ENCODE peak calls at places on chromosome 16, in five cellular contexts. W is activated CD4-positive, alpha-beta T cell treated with anti-CD3 and anti-CD28 coated beads for 4 hours; G is left cardiac atrium; Z is naive thymus-derived CD4-positive, alpha-beta T cell; B is RCC 7860. A is an unnamed sample.

GRCh38 chr16:2964416-2965223 is 545 bp downstream of the KREMEN2 start:
- DNase-seq in W (peak), G (no peak), Z (peak), B (peak), A (no peak)

GRCh38 chr16:66382966-66383299 is 16.4 kb downstream of the CDH5 start:
- DNase-seq in W (no peak), G (no peak), Z (no peak), B (peak), A (no peak)

GRCh38 chr16:69833791-69834282 is 71.7 kb downstream of the WWP2 start:
- DNase-seq in W (no peak), G (no peak), Z (no peak), B (no peak), A (no peak)

GRCh38 chr16:88005148-88005547 is 53.9 kb downstream of the BANP start:
- DNase-seq in W (no peak), G (no peak), Z (no peak), B (no peak), A (peak)

GRCh38 chr16:89615596-89616090 is 2.2 kb downstream of the DPEP1 start:
- DNase-seq in W (no peak), G (no peak), Z (no peak), B (no peak), A (no peak)

GRCh38 chr16:65634291-65634690 is 512.4 kb upstream of the CDH11 start:
- DNase-seq in W (no peak), G (no peak), Z (no peak), B (no peak), A (no peak)

GRCh38 chr16:10153993-10154788 is 28.0 kb downstream of the GRIN2A start:
- DNase-seq in W (no peak), G (no peak), Z (no peak), B (no peak), A (no peak)

GRCh38 chr16:67346328-67346727 is 19.7 kb downstream of the LRRC36 start:
- DNase-seq in W (no peak), G (no peak), Z (no peak), B (no peak), A (no peak)

GRCh38 chr16:2804728-2805127 is 6.5 kb downstream of the PRSS41 start:
- DNase-seq in W (no peak), G (no peak), Z (no peak), B (no peak), A (no peak)

GRCh38 chr16:14337303-14338191 is 266.4 kb downstream of the MRTFB start:
- DNase-seq in W (no peak), G (no peak), Z (no peak), B (no peak), A (no peak)

GRCh38 chr16:23595246-23595950 is 718 bp downstream of the NDUFAB1 start:
- DNase-seq in W (no peak), G (no peak), Z (no peak), B (no peak), A (no peak)

GRCh38 chr16:27977966-27978365 is 85.5 kb downstream of the GSG1L start:
- DNase-seq in W (no peak), G (peak), Z (no peak), B (no peak), A (peak)

GRCh38 chr16:71467810-71468209 is 5.8 kb upstream of the ZNF23 start:
- DNase-seq in W (peak), G (no peak), Z (peak), B (no peak), A (no peak)

GRCh38 chr16:54034684-54035083 is 251.9 kb downstream of the IRX3 start:
- DNase-seq in W (no peak), G (no peak), Z (no peak), B (no peak), A (no peak)

GRCh38 chr16:1379054-1379862 is 27.5 kb downstream of the GNPTG start:
- DNase-seq in W (peak), G (peak), Z (peak), B (peak), A (peak)

GRCh38 chr16:85560932-85561247 is 52.2 kb upstream of the GSE1 start:
- DNase-seq in W (no peak), G (no peak), Z (no peak), B (no peak), A (no peak)

GRCh38 chr16:79188115-79188779 is 412.3 kb downstream of the MAF start:
- DNase-seq in W (no peak), G (no peak), Z (no peak), B (peak), A (no peak)

GRCh38 chr16:85697441-85697840 is 8.7 kb upstream of the GINS2 start:
- DNase-seq in W (no peak), G (no peak), Z (no peak), B (no peak), A (no peak)

GRCh38 chr16:4213721-4214120 is 28.2 kb downstream of the SRL start:
- DNase-seq in W (no peak), G (no peak), Z (no peak), B (no peak), A (no peak)

GRCh38 chr16:77711775-77712174 is 10.5 kb upstream of the NUDT7 start:
- DNase-seq in W (no peak), G (no peak), Z (no peak), B (no peak), A (no peak)

GRCh38 chr16:8908779-8909468 is 26.8 kb downstream of the LITAFD start:
- DNase-seq in W (no peak), G (no peak), Z (no peak), B (no peak), A (no peak)

GRCh38 chr16:22353188-22353919 is 21.1 kb downstream of the CDR2 start:
- DNase-seq in W (no peak), G (no peak), Z (peak), B (peak), A (no peak)

GRCh38 chr16:23905027-23905426 is 69.2 kb downstream of the PRKCB start:
- DNase-seq in W (no peak), G (peak), Z (no peak), B (no peak), A (peak)

GRCh38 chr16:74298104-74298503 is 1.5 kb downstream of the PSMD7 start:
- DNase-seq in W (no peak), G (no peak), Z (no peak), B (no peak), A (no peak)

GRCh38 chr16:27980076-27980775 is 83.3 kb downstream of the GSG1L start:
- DNase-seq in W (no peak), G (no peak), Z (no peak), B (no peak), A (peak)

GRCh38 chr16:76653390-76654026 is 376.3 kb downstream of the CNTNAP4 start:
- DNase-seq in W (no peak), G (no peak), Z (no peak), B (peak), A (no peak)

GRCh38 chr16:15888072-15888976 is at the start of gene CEP20:
- DNase-seq in W (peak), G (peak), Z (peak), B (peak), A (peak)

GRCh38 chr16:87550510-87550961 is 51.8 kb upstream of the JPH3 start:
- DNase-seq in W (peak), G (peak), Z (peak), B (no peak), A (no peak)

GRCh38 chr16:78436023-78436422 is 336.6 kb downstream of the WWOX start:
- DNase-seq in W (no peak), G (no peak), Z (no peak), B (no peak), A (no peak)

GRCh38 chr16:30004424-30004776 is 6.4 kb downstream of the DOC2A start:
- DNase-seq in W (no peak), G (no peak), Z (no peak), B (no peak), A (no peak)

GRCh38 chr16:88805887-88806393 is 2.4 kb downstream of the CDT1 start:
- DNase-seq in W (no peak), G (no peak), Z (no peak), B (no peak), A (no peak)

GRCh38 chr16:87279094-87279658 is 38.0 kb downstream of the C16orf95 start:
- DNase-seq in W (no peak), G (no peak), Z (no peak), B (no peak), A (peak)

GRCh38 chr16:81626181-81626674 is 152.9 kb upstream of the PLCG2 start:
- DNase-seq in W (peak), G (no peak), Z (no peak), B (peak), A (no peak)

GRCh38 chr16:75029854-75030253 is 31.0 kb downstream of the ZNRF1 start:
- DNase-seq in W (no peak), G (no peak), Z (no peak), B (peak), A (no peak)

GRCh38 chr16:27363797-27364196 is 38.2 kb upstream of the IL21R start:
- DNase-seq in W (no peak), G (no peak), Z (no peak), B (no peak), A (no peak)

A was measured in posterior vena cava.